ENCODE peak calls at places on chromosome 13, in five cellular contexts. S, R, X, V and G are unnamed samples.

GRCh38 chr13:113527272-113527958 is 36.9 kb upstream of the DCUN1D2 start:
- DNase-seq in S (no peak), R (peak), X (peak), V (no peak), G (no peak)

GRCh38 chr13:80712026-80712425 is 371.1 kb upstream of the SPRY2 start:
- DNase-seq in S (no peak), R (no peak), X (no peak), V (no peak), G (no peak)

GRCh38 chr13:102631198-102631597 is 34.4 kb downstream of the TPP2 start:
- DNase-seq in S (no peak), R (no peak), X (no peak), V (no peak), G (no peak)

GRCh38 chr13:100625447-100625846 is 36.9 kb upstream of the GGACT start:
- DNase-seq in S (no peak), R (no peak), X (no peak), V (no peak), G (no peak)

GRCh38 chr13:84606616-84607015 is 724.3 kb upstream of the SLITRK1 start:
- DNase-seq in S (no peak), R (no peak), X (no peak), V (no peak), G (no peak)

GRCh38 chr13:37695200-37695599 is 96.6 kb upstream of the POSTN start:
- DNase-seq in S (no peak), R (no peak), X (no peak), V (no peak), G (no peak)

GRCh38 chr13:112333756-112334543 is 42.2 kb upstream of the SPACA7 start:
- DNase-seq in S (peak), R (peak), X (no peak), V (no peak), G (no peak)

GRCh38 chr13:43514326-43514725 is 272.4 kb downstream of the ENOX1 start:
- DNase-seq in S (no peak), R (no peak), X (no peak), V (no peak), G (no peak)

GRCh38 chr13:93226623-93227279 is at the start of gene GPC6:
- DNase-seq in S (peak), R (no peak), X (peak), V (no peak), G (no peak)

GRCh38 chr13:40028446-40028845 is 373.0 kb downstream of the COG6 start:
- DNase-seq in S (no peak), R (no peak), X (no peak), V (no peak), G (no peak)

GRCh38 chr13:51158365-51158764 is 47.3 kb upstream of the C13orf42 start:
- DNase-seq in S (no peak), R (peak), X (no peak), V (no peak), G (peak)